ENCODE peak calls at places on chromosomes 6 and 20, in six cellular contexts. V, B, G, H, W and M are unnamed samples.

GRCh38 chr6:24844903-24845302 is 46.2 kb upstream of the ARMH2 start:
- DNase-seq in W (no peak), H (no peak), V (no peak), B (no peak), G (no peak), M (no peak)

GRCh38 chr20:31704225-31705119 is 18.2 kb downstream of the BCL2L1 start:
- DNase-seq in H (no peak), G (peak), W (peak), B (peak), V (peak), M (no peak)

GRCh38 chr20:61964675-61965605 is 100.7 kb downstream of the TAF4 start:
- DNase-seq in B (peak), V (no peak), G (no peak), H (no peak), W (no peak), M (no peak)

GRCh38 chr20:62704341-62704948 is 4.2 kb upstream of the NTSR1 start:
- DNase-seq in W (peak), B (peak), V (peak), H (no peak), G (peak), M (peak)

GRCh38 chr6:14464049-14464448 is 346.5 kb downstream of the CD83 start:
- DNase-seq in V (peak), G (no peak), W (no peak), B (no peak), H (no peak), M (no peak)

GRCh38 chr6:27761391-27761790 is 150.8 kb downstream of the OR2B2 start:
- DNase-seq in V (peak), W (no peak), H (no peak), B (no peak), G (no peak), M (no peak)

GRCh38 chr6:48486876-48487275 is 375.9 kb upstream of the PTCHD4 start:
- DNase-seq in H (no peak), W (no peak), G (no peak), V (no peak), B (no peak), M (no peak)

GRCh38 chr6:317452-318144 is 25.3 kb downstream of the DUSP22 start:
- DNase-seq in W (no peak), V (no peak), H (no peak), B (peak), G (no peak), M (no peak)

GRCh38 chr6:38567436-38567835 is 72.3 kb downstream of the BTBD9 start:
- DNase-seq in V (peak), W (peak), H (no peak), B (peak), G (no peak), M (peak)

GRCh38 chr6:82113231-82113630 is 134.3 kb downstream of the IBTK start:
- DNase-seq in B (no peak), G (no peak), W (no peak), V (no peak), H (no peak), M (no peak)

GRCh38 chr20:22213271-22213670 is 371.1 kb downstream of the FOXA2 start:
- DNase-seq in B (no peak), G (no peak), W (no peak), V (no peak), H (no peak), M (no peak)

GRCh38 chr20:16695633-16696032 is 34.2 kb upstream of the SNRPB2 start:
- DNase-seq in B (no peak), W (no peak), V (no peak), G (no peak), H (no peak), M (no peak)

GRCh38 chr20:16703570-16703969 is 26.3 kb upstream of the SNRPB2 start:
- DNase-seq in H (no peak), V (no peak), B (no peak), G (no peak), W (no peak), M (no peak)

GRCh38 chr20:16699287-16699686 is 30.5 kb upstream of the SNRPB2 start:
- DNase-seq in B (no peak), G (no peak), W (no peak), H (no peak), V (no peak), M (no peak)

DNA sequence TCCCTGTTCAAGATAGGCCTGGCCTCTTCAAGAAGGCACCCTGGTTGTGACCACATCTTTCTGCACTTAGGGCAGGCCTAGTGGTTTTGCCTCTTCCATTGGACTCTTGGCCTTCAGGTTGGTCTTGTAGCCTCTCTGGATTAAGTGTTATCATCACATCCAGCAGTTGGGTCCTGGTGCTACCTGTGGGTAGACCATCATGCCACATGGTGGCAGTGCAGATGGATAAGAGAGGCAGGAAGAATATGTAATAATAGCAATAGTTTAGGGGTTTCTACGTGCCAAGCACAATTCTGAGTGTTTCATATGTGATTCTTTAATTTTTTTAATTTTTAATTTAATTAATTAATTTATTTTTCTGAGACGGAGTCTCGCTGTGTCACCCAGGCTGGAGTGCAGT is 28.5 kb upstream of the SNRPB2 start:
- DNase-seq in B (no peak), H (peak), V (no peak), G (no peak), W (peak), M (no peak)
- TF ChIP-seq CTCF in B (no peak), H (peak), V (no peak), G (no peak), W (peak), M (peak)

GRCh38 chr6:149478631-149479314 is 6.0 kb downstream of the ZC3H12D start:
- DNase-seq in H (no peak), G (no peak), B (no peak), W (no peak), V (no peak), M (no peak)
- H3K4me3 ChIP-seq in H (no peak), G (no peak), B (no peak), W (no peak), V (no peak), M (no peak)

DNA sequence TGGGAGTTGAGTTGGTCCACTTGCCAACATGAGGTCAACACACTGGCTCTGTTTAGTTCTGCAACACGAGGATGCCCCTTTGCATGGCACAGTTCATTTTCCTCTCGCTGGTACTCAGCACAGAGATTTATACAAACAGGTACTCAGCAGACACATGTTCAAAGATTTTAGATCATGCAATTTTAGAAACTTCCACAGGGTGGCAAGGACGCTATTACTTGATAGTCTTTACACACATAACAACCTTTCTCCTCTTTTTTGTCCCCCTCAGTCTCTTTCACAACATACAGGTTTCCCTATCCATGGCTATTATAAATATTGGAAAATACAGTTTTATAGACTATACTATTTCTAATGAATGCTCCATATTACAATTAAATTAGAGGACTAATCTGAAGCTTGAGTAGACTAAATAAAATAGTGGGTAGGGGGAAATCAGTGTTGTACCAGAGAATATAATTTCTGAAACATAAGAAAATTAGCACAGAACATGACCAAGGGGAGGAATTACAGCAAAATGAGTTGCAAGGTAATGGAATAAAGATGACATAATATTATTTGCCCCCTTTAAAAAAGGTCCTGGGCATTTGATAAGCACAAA is 331.8 kb upstream of the BTBD3 start:
- DNase-seq in V (peak), B (no peak), G (no peak), H (no peak), W (peak), M (no peak)
- TF ChIP-seq CTCF in V (peak), B (no peak), G (peak), H (no peak), W (peak), M (peak)

GRCh38 chr6:33201935-33202334 is 1.3 kb downstream of the SLC39A7 start:
- DNase-seq in B (no peak), H (no peak), G (no peak), W (no peak), V (no peak), M (no peak)
- H3K4me3 ChIP-seq in B (no peak), H (peak), G (no peak), W (no peak), V (peak), M (peak)

DNA sequence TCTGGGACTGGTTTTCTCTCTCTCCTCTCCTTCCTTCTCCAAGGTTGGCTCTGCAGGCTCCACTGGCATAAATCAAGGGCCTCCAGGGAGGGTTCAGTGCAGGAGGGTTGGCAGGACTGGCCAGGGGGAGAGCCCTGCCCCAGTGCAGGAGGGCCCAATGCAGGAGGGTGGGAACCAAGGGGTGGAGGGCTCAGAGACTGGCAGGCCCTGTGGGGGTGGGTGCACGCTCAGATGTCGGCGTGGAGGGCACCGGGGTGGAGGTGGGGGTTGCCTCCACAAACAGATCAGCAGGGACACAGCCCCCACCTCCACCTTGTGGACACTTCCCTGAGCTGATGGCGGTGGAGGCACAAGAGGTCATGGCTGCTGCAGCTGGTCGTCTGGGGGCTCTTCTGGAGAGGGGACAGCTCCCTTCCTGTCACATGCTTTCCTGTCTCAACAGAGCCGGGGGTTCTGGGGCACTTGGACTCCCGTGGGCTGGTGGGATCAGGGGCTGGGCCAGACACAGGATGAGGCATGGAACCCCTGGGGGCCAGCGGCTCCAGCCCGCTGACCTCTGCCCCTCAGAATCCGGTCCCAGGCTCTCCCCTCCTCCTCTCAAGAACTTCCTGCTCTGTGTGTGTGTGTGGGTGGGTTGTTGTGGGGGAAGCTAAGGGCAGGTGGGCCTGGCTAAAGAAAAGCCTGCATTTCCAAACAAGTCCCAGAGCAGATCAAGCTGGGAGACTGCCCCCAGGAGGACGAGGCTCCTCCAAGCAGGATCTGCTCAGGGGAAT is 2.7 kb upstream of the ABHD16B start:
- DNase-seq in G (no peak), B (no peak), V (peak), H (no peak), W (peak), M (no peak)
- TF ChIP-seq CTCF in G (peak), B (no peak), V (peak), H (no peak), W (peak), M (peak)